ENCODE peak calls at places on chromosomes 16 and 17, in eight cellular contexts. One of them, this sample, is unnamed.

GRCh38 chr17:12637745-12638651 is 27.7 kb upstream of the MYOCD start:
- DNase-seq in cardiac fibroblast: no peak
- DNase-seq in HCT116: no peak
- DNase-seq in OCI-LY7: no peak
- DNase-seq in AG04450: no peak
- DNase-seq in left ventricle myocardium inferior: no peak
- DNase-seq in psoas muscle: no peak
- DNase-seq in fibroblast of lung: no peak
- DNase-seq in this sample: no peak

GRCh38 chr17:74833501-74834361 is 26.0 kb downstream of the GRIN2C start:
- DNase-seq in psoas muscle: peak; percentile 62
- DNase-seq in cardiac fibroblast: peak; percentile 33
- DNase-seq in left ventricle myocardium inferior: no peak
- DNase-seq in OCI-LY7: peak; percentile 82
- DNase-seq in AG04450: no peak
- DNase-seq in HCT116: no peak
- DNase-seq in fibroblast of lung: no peak
- DNase-seq in this sample: no peak

GRCh38 chr17:49787932-49788442 is 494 bp upstream of the KAT7 start:
- DNase-seq in psoas muscle: no peak
- DNase-seq in AG04450: no peak
- DNase-seq in OCI-LY7: no peak
- DNase-seq in HCT116: no peak
- DNase-seq in fibroblast of lung: no peak
- DNase-seq in left ventricle myocardium inferior: no peak
- DNase-seq in cardiac fibroblast: no peak
- DNase-seq in this sample: peak; percentile 16

GRCh38 chr16:81684242-81684837 is 94.8 kb upstream of the PLCG2 start:
- DNase-seq in psoas muscle: no peak
- DNase-seq in fibroblast of lung: no peak
- DNase-seq in cardiac fibroblast: no peak
- DNase-seq in left ventricle myocardium inferior: no peak
- DNase-seq in AG04450: no peak
- DNase-seq in HCT116: no peak
- DNase-seq in OCI-LY7: no peak
- DNase-seq in this sample: no peak

GRCh38 chr17:38562903-38563302 is 42.8 kb downstream of the SRCIN1 start:
- DNase-seq in OCI-LY7: no peak
- DNase-seq in psoas muscle: no peak
- DNase-seq in HCT116: no peak
- DNase-seq in AG04450: no peak
- DNase-seq in left ventricle myocardium inferior: no peak
- DNase-seq in fibroblast of lung: no peak
- DNase-seq in cardiac fibroblast: no peak
- DNase-seq in this sample: no peak

GRCh38 chr17:40486513-40487370 is 14.7 kb downstream of the TNS4 start:
- DNase-seq in AG04450: peak; percentile 63
- DNase-seq in OCI-LY7: no peak
- DNase-seq in fibroblast of lung: peak; percentile 81
- DNase-seq in cardiac fibroblast: peak; percentile 96
- DNase-seq in left ventricle myocardium inferior: no peak
- DNase-seq in psoas muscle: no peak
- DNase-seq in HCT116: peak; percentile 37
- DNase-seq in this sample: no peak

GRCh38 chr16:12898556-12898955 is 2.8 kb upstream of the SHISA9 start:
- DNase-seq in psoas muscle: no peak
- DNase-seq in cardiac fibroblast: no peak
- DNase-seq in left ventricle myocardium inferior: no peak
- DNase-seq in HCT116: no peak
- DNase-seq in AG04450: no peak
- DNase-seq in fibroblast of lung: no peak
- DNase-seq in OCI-LY7: peak; percentile 24
- DNase-seq in this sample: no peak

GRCh38 chr17:54435966-54436365 is 464.7 kb upstream of the TOM1L1 start:
- DNase-seq in cardiac fibroblast: no peak
- DNase-seq in left ventricle myocardium inferior: no peak
- DNase-seq in OCI-LY7: no peak
- DNase-seq in HCT116: no peak
- DNase-seq in AG04450: no peak
- DNase-seq in psoas muscle: no peak
- DNase-seq in fibroblast of lung: no peak
- DNase-seq in this sample: no peak

GRCh38 chr16:75789237-75789636 is 62.9 kb upstream of the CPHXL start:
- DNase-seq in HCT116: peak; percentile 46
- DNase-seq in fibroblast of lung: peak; percentile 64
- DNase-seq in psoas muscle: no peak
- DNase-seq in OCI-LY7: peak; percentile 70
- DNase-seq in cardiac fibroblast: peak; percentile 69
- DNase-seq in left ventricle myocardium inferior: no peak
- DNase-seq in AG04450: peak; percentile 4
- DNase-seq in this sample: peak; percentile 28

GRCh38 chr16:54286330-54287017 is at the start of gene IRX3:
- DNase-seq in OCI-LY7: no peak
- DNase-seq in psoas muscle: peak; percentile 93
- DNase-seq in left ventricle myocardium inferior: peak; percentile 93
- DNase-seq in fibroblast of lung: peak; percentile 43
- DNase-seq in AG04450: no peak
- DNase-seq in cardiac fibroblast: peak; percentile 94
- DNase-seq in HCT116: peak; percentile 66
- DNase-seq in this sample: peak; percentile 70

GRCh38 chr17:49193513-49194296 is 16.7 kb downstream of the GNGT2 start:
- DNase-seq in OCI-LY7: peak; percentile 35
- DNase-seq in psoas muscle: peak; percentile 56
- DNase-seq in left ventricle myocardium inferior: no peak
- DNase-seq in AG04450: no peak
- DNase-seq in fibroblast of lung: peak; percentile 59
- DNase-seq in cardiac fibroblast: peak; percentile 69
- DNase-seq in HCT116: peak; percentile 33
- DNase-seq in this sample: peak; percentile 21

GRCh38 chr16:85750021-85750826 is 672 bp downstream of the C16orf74 start:
- DNase-seq in psoas muscle: no peak
- DNase-seq in OCI-LY7: peak; percentile 42
- DNase-seq in HCT116: no peak
- DNase-seq in left ventricle myocardium inferior: peak; percentile 27
- DNase-seq in cardiac fibroblast: peak; percentile 52
- DNase-seq in AG04450: no peak
- DNase-seq in fibroblast of lung: peak; percentile 74
- DNase-seq in this sample: peak; percentile 25

GRCh38 chr16:84014570-84015327 is 27.8 kb downstream of the SLC38A8 start:
- DNase-seq in psoas muscle: no peak
- DNase-seq in fibroblast of lung: no peak
- DNase-seq in HCT116: no peak
- DNase-seq in AG04450: no peak
- DNase-seq in OCI-LY7: peak; percentile 4
- DNase-seq in left ventricle myocardium inferior: no peak
- DNase-seq in cardiac fibroblast: no peak
- DNase-seq in this sample: no peak

GRCh38 chr16:81384006-81384405 is 60.6 kb upstream of the CMIP start:
- DNase-seq in fibroblast of lung: no peak
- DNase-seq in OCI-LY7: no peak
- DNase-seq in cardiac fibroblast: peak; percentile 56
- DNase-seq in psoas muscle: no peak
- DNase-seq in HCT116: no peak
- DNase-seq in AG04450: no peak
- DNase-seq in left ventricle myocardium inferior: no peak
- DNase-seq in this sample: no peak

DNA sequence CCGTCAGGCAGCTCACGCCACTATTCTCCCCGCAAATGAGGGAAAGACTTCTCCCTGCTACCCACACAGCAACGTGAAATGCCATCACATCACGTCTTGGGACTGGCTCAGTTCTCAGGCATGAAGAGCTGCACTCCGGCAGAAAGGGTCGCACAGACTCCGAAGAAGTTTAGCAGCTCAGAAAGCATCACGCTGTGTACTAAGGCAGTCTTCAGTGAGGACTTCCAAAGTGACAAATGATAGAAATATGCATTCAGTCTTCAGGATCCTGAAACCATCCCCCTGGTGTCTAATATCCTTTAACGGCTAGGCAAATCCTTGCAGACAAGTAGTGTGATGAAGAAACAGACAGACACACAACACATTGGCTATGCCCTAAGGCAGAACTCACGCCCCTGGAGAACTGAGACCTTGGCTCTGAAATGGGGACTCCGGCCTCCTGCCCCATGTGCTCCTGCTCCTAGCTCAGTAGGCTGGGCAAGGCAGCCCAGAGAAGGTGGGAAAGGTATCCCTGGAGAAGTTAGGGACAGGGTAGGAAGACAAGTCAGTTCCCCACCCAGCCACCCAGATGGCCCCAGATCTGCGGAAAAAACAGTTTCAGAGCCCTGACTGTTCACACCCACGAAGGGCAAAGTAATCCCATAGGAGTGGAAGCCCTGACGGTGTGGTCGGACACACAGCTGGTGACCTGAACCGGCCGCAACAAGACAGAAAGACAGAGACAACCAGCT is 1.6 kb downstream of the XYLT1 start:
- DNase-seq in psoas muscle: no peak
- DNase-seq in cardiac fibroblast: peak; percentile 75
- DNase-seq in AG04450: peak; percentile 30
- DNase-seq in OCI-LY7: peak; percentile 41
- DNase-seq in HCT116: no peak
- DNase-seq in fibroblast of lung: peak; percentile 53
- DNase-seq in left ventricle myocardium inferior: no peak
- DNase-seq in this sample: no peak
- TF ChIP-seq CTCF in psoas muscle: no peak
- TF ChIP-seq CTCF in cardiac fibroblast: no peak
- TF ChIP-seq CTCF in AG04450: peak; percentile 13
- TF ChIP-seq CTCF in OCI-LY7: no peak
- TF ChIP-seq CTCF in HCT116: no peak
- TF ChIP-seq CTCF in fibroblast of lung: no peak
- TF ChIP-seq CTCF in left ventricle myocardium inferior: no peak
- TF ChIP-seq CTCF in this sample: no peak

GRCh38 chr17:62597150-62597549 is 30.3 kb upstream of the MRC2 start:
- DNase-seq in cardiac fibroblast: no peak
- DNase-seq in fibroblast of lung: no peak
- DNase-seq in AG04450: no peak
- DNase-seq in psoas muscle: no peak
- DNase-seq in OCI-LY7: no peak
- DNase-seq in left ventricle myocardium inferior: no peak
- DNase-seq in HCT116: no peak
- DNase-seq in this sample: no peak

GRCh38 chr17:62601438-62601837 is 26.0 kb upstream of the MRC2 start:
- DNase-seq in psoas muscle: no peak
- DNase-seq in HCT116: no peak
- DNase-seq in OCI-LY7: no peak
- DNase-seq in cardiac fibroblast: peak; percentile 29
- DNase-seq in fibroblast of lung: no peak
- DNase-seq in left ventricle myocardium inferior: no peak
- DNase-seq in AG04450: no peak
- DNase-seq in this sample: no peak

GRCh38 chr17:62597920-62598319 is 29.6 kb upstream of the MRC2 start:
- DNase-seq in OCI-LY7: no peak
- DNase-seq in cardiac fibroblast: peak; percentile 53
- DNase-seq in HCT116: no peak
- DNase-seq in fibroblast of lung: peak; percentile 52
- DNase-seq in AG04450: no peak
- DNase-seq in left ventricle myocardium inferior: no peak
- DNase-seq in psoas muscle: peak; percentile 62
- DNase-seq in this sample: no peak

GRCh38 chr17:62599964-62600657 is 27.4 kb upstream of the MRC2 start:
- DNase-seq in AG04450: no peak
- DNase-seq in psoas muscle: no peak
- DNase-seq in fibroblast of lung: no peak
- DNase-seq in OCI-LY7: no peak
- DNase-seq in cardiac fibroblast: no peak
- DNase-seq in HCT116: no peak
- DNase-seq in left ventricle myocardium inferior: no peak
- DNase-seq in this sample: no peak

DNA sequence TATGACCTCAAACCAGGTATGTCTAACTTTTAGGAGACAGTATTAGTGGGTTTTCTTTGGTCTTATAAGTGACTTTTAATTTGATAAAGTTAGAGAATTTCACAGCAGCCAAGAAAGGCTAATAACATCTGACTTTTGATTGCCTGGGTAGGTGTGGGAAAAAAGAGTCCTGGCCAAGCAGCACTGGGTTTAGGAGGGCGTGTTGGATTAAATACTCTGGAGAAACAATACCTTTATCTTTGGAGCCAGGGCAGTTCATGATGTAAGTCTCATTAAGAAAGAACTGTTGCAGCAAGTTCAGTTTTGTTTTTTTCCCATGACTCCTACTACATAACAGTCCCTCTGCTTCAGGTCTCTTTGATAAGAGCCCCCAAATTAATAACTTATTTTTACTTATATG is 26.7 kb upstream of the MRC2 start:
- DNase-seq in fibroblast of lung: no peak
- DNase-seq in AG04450: no peak
- DNase-seq in OCI-LY7: no peak
- DNase-seq in psoas muscle: no peak
- DNase-seq in left ventricle myocardium inferior: no peak
- DNase-seq in HCT116: no peak
- DNase-seq in cardiac fibroblast: no peak
- DNase-seq in this sample: no peak
- TF ChIP-seq CTCF in fibroblast of lung: no peak
- TF ChIP-seq CTCF in AG04450: no peak
- TF ChIP-seq CTCF in OCI-LY7: no peak
- TF ChIP-seq CTCF in psoas muscle: no peak
- TF ChIP-seq CTCF in left ventricle myocardium inferior: no peak
- TF ChIP-seq CTCF in HCT116: no peak
- TF ChIP-seq CTCF in cardiac fibroblast: no peak
- TF ChIP-seq CTCF in this sample: no peak

DNA sequence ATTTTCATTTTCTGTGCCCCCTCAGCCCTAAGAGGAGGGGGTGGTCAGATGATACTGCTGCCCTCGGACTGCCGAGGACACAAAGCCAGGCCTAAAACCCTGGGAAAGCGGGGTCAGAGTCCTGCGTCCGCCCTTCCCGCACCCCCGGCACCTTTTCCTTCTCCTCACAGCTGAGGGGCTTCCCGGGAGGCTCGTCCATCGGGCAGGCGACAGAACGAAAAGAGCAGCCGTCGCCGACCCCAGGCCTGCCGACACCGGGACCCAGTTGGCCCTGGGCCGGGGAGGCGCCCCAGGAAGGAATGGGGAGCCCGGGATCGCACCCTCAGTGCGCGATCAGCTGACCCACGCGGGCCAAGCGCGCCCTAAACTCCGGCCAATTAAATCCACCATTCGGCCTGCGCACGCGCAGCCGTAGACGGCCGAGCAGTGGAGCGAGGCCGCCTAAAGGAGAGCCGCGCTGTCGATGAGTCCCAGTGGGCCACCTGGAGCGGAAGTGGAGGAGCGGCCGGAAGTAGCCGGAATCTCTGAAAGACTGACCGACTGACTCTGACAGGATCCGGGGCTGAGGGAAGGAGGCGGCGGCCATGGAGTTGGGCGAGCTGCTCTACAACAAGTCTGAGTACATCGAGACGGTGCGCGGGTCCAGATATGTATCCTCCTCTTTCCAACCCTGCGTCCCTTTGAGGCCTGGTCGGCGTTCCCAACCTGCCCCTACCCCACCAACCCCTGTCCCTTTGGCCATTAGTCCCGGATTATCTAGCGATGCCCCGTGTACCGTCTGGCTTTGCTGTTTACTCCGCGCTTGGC is at the start of the genes DCTN5 and PALB2:
- DNase-seq in AG04450: peak; percentile 75
- DNase-seq in cardiac fibroblast: peak; percentile 94
- DNase-seq in psoas muscle: peak; percentile 97
- DNase-seq in left ventricle myocardium inferior: peak; percentile 93
- DNase-seq in OCI-LY7: peak; percentile 96
- DNase-seq in fibroblast of lung: peak; percentile 92
- DNase-seq in HCT116: peak; percentile 81
- DNase-seq in this sample: peak; percentile 80
- TF ChIP-seq CTCF in AG04450: no peak
- TF ChIP-seq CTCF in cardiac fibroblast: no peak
- TF ChIP-seq CTCF in psoas muscle: no peak
- TF ChIP-seq CTCF in left ventricle myocardium inferior: no peak
- TF ChIP-seq CTCF in OCI-LY7: no peak
- TF ChIP-seq CTCF in fibroblast of lung: no peak
- TF ChIP-seq CTCF in HCT116: no peak
- TF ChIP-seq CTCF in this sample: no peak

GRCh38 chr17:78045316-78045715 is 83.2 kb downstream of the TMC6 start:
- DNase-seq in OCI-LY7: no peak
- DNase-seq in psoas muscle: no peak
- DNase-seq in AG04450: no peak
- DNase-seq in left ventricle myocardium inferior: no peak
- DNase-seq in cardiac fibroblast: no peak
- DNase-seq in HCT116: no peak
- DNase-seq in fibroblast of lung: no peak
- DNase-seq in this sample: no peak
- TF ChIP-seq CTCF in OCI-LY7: no peak
- TF ChIP-seq CTCF in psoas muscle: no peak
- TF ChIP-seq CTCF in AG04450: no peak
- TF ChIP-seq CTCF in left ventricle myocardium inferior: no peak
- TF ChIP-seq CTCF in cardiac fibroblast: no peak
- TF ChIP-seq CTCF in HCT116: no peak
- TF ChIP-seq CTCF in fibroblast of lung: no peak
- TF ChIP-seq CTCF in this sample: no peak

This sample was measured in neural crest cell.